ENCODE peak calls at places on chromosomes 3 and 15, in nine cellular contexts. M is T1000; C is CD4-positive, alpha-beta memory T cell; D is aorta; Q is D341Med; J is COR-L47; X is T-helper 9 cell; K is germinal center; E is stimulated activated CD4-positive, alpha-beta T cell treated with anti-CD3 and anti-CD28 coated beads, Interleukin-12 subunit alpha, Interleukin-12 subunit beta, amount 100 ng/mL, for 48 hours. U is an unnamed sample.

GRCh38 chr3:186200746-186201145 is 91.9 kb upstream of the ETV5 start:
- DNase-seq in X (no peak), M (no peak), Q (no peak), D (no peak), K (no peak), J (no peak), E (no peak), C (no peak), U (no peak)

GRCh38 chr3:81554348-81554747 is 207.1 kb downstream of the GBE1 start:
- DNase-seq in J (no peak), E (no peak), Q (no peak), M (no peak), K (no peak), C (no peak), D (no peak), X (no peak), U (no peak)

GRCh38 chr3:24378313-24378712 is 116.3 kb downstream of the THRB start:
- DNase-seq in M (no peak), J (no peak), D (no peak), K (no peak), E (no peak), C (no peak), X (no peak), Q (no peak), U (no peak)

GRCh38 chr15:25268166-25268565 is 170.7 kb downstream of the UBE3A start:
- DNase-seq in D (no peak), J (no peak), M (no peak), X (no peak), C (no peak), K (no peak), Q (peak), E (no peak), U (no peak)

GRCh38 chr3:126548556-126549466 is 9.9 kb downstream of the C3orf22 start:
- DNase-seq in X (no peak), Q (peak), D (peak), C (no peak), M (no peak), E (no peak), J (peak), K (no peak), U (no peak)

GRCh38 chr3:50194128-50194902 is 2.9 kb downstream of the GNAT1 start:
- DNase-seq in E (peak), D (peak), K (peak), M (peak), C (peak), J (peak), Q (peak), X (peak), U (peak)

GRCh38 chr3:151804267-151804666 is 9.6 kb upstream of the AADAC start:
- DNase-seq in K (no peak), E (no peak), J (no peak), C (no peak), M (no peak), D (no peak), Q (no peak), X (no peak), U (no peak)

GRCh38 chr3:152174876-152175575 is 93.7 kb upstream of the MBNL1 start:
- DNase-seq in K (no peak), C (no peak), E (no peak), D (no peak), M (no peak), X (no peak), J (no peak), Q (no peak), U (no peak)

GRCh38 chr15:94263341-94264273 is 32.2 kb downstream of the MCTP2 start:
- DNase-seq in Q (no peak), J (no peak), E (no peak), M (no peak), K (no peak), X (no peak), C (no peak), D (no peak), U (no peak)

GRCh38 chr3:18424862-18425640 is at the start of gene SATB1:
- DNase-seq in J (peak), D (peak), C (peak), Q (peak), X (peak), M (peak), E (no peak), K (peak), U (peak)

GRCh38 chr3:55929154-55929869 is 442.2 kb upstream of the WNT5A start:
- DNase-seq in J (no peak), Q (no peak), E (no peak), X (no peak), M (no peak), K (no peak), D (no peak), C (no peak), U (no peak)

GRCh38 chr3:28745904-28746617 is 397.4 kb upstream of the AZI2 start:
- DNase-seq in J (peak), M (no peak), D (no peak), K (no peak), E (no peak), C (no peak), X (no peak), Q (no peak), U (no peak)

GRCh38 chr3:184005981-184006507 is 11.6 kb downstream of the ABCC5 start:
- DNase-seq in X (no peak), Q (peak), D (no peak), J (peak), K (peak), E (no peak), M (no peak), C (peak), U (no peak)

GRCh38 chr3:31016196-31016595 is 121.7 kb upstream of the GADL1 start:
- DNase-seq in M (no peak), Q (no peak), E (no peak), J (no peak), D (no peak), X (no peak), C (no peak), K (no peak), U (no peak)

U was measured in effector CD8-positive, alpha-beta T cell.